ENCODE peak calls at places on chromosome 18, in nine cellular contexts. K is SK-N-SH, Y is fibroblast of the aortic adventitia, N is mesothelial cell of epicardium, T is T1000, D is D341Med, B is NCI-H187, J is epithelial cell of esophagus, G is kidney epithelial cell. W is an unnamed sample.

GRCh38 chr18:74496508-74497307 is 545 bp downstream of the CNDP2 start:
- DNase-seq in K (peak; percentile 79), Y (peak; percentile 52), N (no peak), T (peak; percentile 57), D (peak; percentile 82), B (peak; percentile 9), J (peak; percentile 29), G (no peak), W (peak; percentile 82)

GRCh38 chr18:23291456-23292205 is 156.3 kb downstream of the CABLES1 start:
- DNase-seq in K (no peak), Y (peak; percentile 91), N (no peak), T (no peak), D (no peak), B (no peak), J (peak; percentile 66), G (no peak), W (no peak)

GRCh38 chr18:21735452-21736015 is 5.1 kb upstream of the MIB1 start:
- DNase-seq in K (no peak), Y (peak; percentile 49), N (no peak), T (no peak), D (no peak), B (no peak), J (peak; percentile 84), G (no peak), W (no peak)

GRCh38 chr18:22171839-22172582 is 2.6 kb downstream of the GATA6 start:
- DNase-seq in K (no peak), Y (peak; percentile 62), N (no peak), T (no peak), D (peak; percentile 66), B (no peak), J (peak; percentile 13), G (no peak), W (no peak)

GRCh38 chr18:27797484-27797883 is 379.4 kb downstream of the CDH2 start:
- DNase-seq in K (no peak), Y (no peak), N (no peak), T (no peak), D (no peak), B (no peak), J (no peak), G (no peak), W (no peak)

GRCh38 chr18:9417081-9417841 is 58.1 kb upstream of the RALBP1 start:
- DNase-seq in K (no peak), Y (peak; percentile 77), N (peak; percentile 61), T (no peak), D (no peak), B (no peak), J (peak; percentile 27), G (peak; percentile 69), W (no peak)

GRCh38 chr18:63161032-63161727 is 158.4 kb downstream of the BCL2 start:
- DNase-seq in K (no peak), Y (no peak), N (no peak), T (no peak), D (no peak), B (no peak), J (no peak), G (no peak), W (no peak)

GRCh38 chr18:26863122-26863879 is 2.2 kb downstream of the AQP4 start:
- DNase-seq in K (peak; percentile 78), Y (no peak), N (peak; percentile 51), T (no peak), D (peak; percentile 87), B (no peak), J (peak; percentile 25), G (no peak), W (no peak)

GRCh38 chr18:12076424-12077140 is 17.1 kb upstream of the ANKRD62 start:
- DNase-seq in K (peak; percentile 90), Y (peak; percentile 14), N (no peak), T (no peak), D (peak; percentile 70), B (no peak), J (peak; percentile 20), G (no peak), W (no peak)

GRCh38 chr18:69257861-69258458 is 142.7 kb upstream of the DOK6 start:
- DNase-seq in K (no peak), Y (peak; percentile 85), N (no peak), T (no peak), D (no peak), B (no peak), J (peak; percentile 82), G (peak; percentile 29), W (no peak)

GRCh38 chr18:45637546-45638327 is 22.5 kb downstream of the SLC14A2 start:
- DNase-seq in K (no peak), Y (peak; percentile 37), N (no peak), T (no peak), D (no peak), B (no peak), J (no peak), G (no peak), W (no peak)

GRCh38 chr18:57881818-57882413 is 78.8 kb upstream of the ATP8B1 start:
- DNase-seq in K (peak; percentile 57), Y (peak; percentile 88), N (peak; percentile 69), T (peak; percentile 29), D (peak; percentile 85), B (peak; percentile 27), J (peak; percentile 85), G (peak; percentile 41), W (peak; percentile 76)

GRCh38 chr18:55856191-55856590 is 268.2 kb upstream of the TCF4 start:
- DNase-seq in K (no peak), Y (peak; percentile 94), N (peak; percentile 50), T (peak; percentile 40), D (no peak), B (no peak), J (peak; percentile 99), G (peak; percentile 94), W (no peak)

GRCh38 chr18:56319953-56320352 is 318.4 kb downstream of the TXNL1 start:
- DNase-seq in K (no peak), Y (no peak), N (no peak), T (no peak), D (no peak), B (no peak), J (no peak), G (no peak), W (no peak)

GRCh38 chr18:45974088-45974536 is 7.0 kb upstream of the EPG5 start:
- DNase-seq in K (peak; percentile 57), Y (peak; percentile 92), N (no peak), T (peak; percentile 22), D (peak; percentile 69), B (peak; percentile 26), J (peak; percentile 86), G (peak; percentile 39), W (peak; percentile 75)

GRCh38 chr18:47815486-47816270 is 114.8 kb downstream of the SMAD2 start:
- DNase-seq in K (no peak), Y (no peak), N (no peak), T (no peak), D (no peak), B (no peak), J (no peak), G (no peak), W (no peak)

GRCh38 chr18:40380657-40381441 is 1574.2 kb upstream of the PIK3C3 start:
- DNase-seq in K (peak; percentile 22), Y (no peak), N (no peak), T (no peak), D (peak; percentile 18), B (no peak), J (peak; percentile 62), G (peak; percentile 5), W (no peak)

GRCh38 chr18:79628416-79629248 is 51.0 kb upstream of the CTDP1 start:
- DNase-seq in K (no peak), Y (no peak), N (no peak), T (no peak), D (no peak), B (no peak), J (no peak), G (no peak), W (peak; percentile 44)

GRCh38 chr18:49168281-49168680 is 217.5 kb upstream of the SMAD7 start:
- DNase-seq in K (no peak), Y (peak; percentile 14), N (no peak), T (no peak), D (no peak), B (no peak), J (no peak), G (no peak), W (no peak)

GRCh38 chr18:9928646-9929259 is 14.9 kb downstream of the VAPA start:
- DNase-seq in K (no peak), Y (no peak), N (no peak), T (no peak), D (no peak), B (no peak), J (peak; percentile 82), G (no peak), W (no peak)

GRCh38 chr18:9907867-9908266 is 5.9 kb upstream of the VAPA start:
- DNase-seq in K (no peak), Y (no peak), N (no peak), T (no peak), D (no peak), B (no peak), J (no peak), G (no peak), W (no peak)

GRCh38 chr18:53941601-53942335 is 282.7 kb downstream of the MBD2 start:
- DNase-seq in K (no peak), Y (no peak), N (no peak), T (peak; percentile 17), D (no peak), B (no peak), J (peak; percentile 57), G (no peak), W (no peak)

GRCh38 chr18:59231877-59232276 is 11.9 kb downstream of the GRP start:
- DNase-seq in K (no peak), Y (no peak), N (no peak), T (no peak), D (no peak), B (no peak), J (no peak), G (no peak), W (no peak)

GRCh38 chr18:39178171-39178570 is 1612.6 kb upstream of the CELF4 start:
- DNase-seq in K (no peak), Y (no peak), N (no peak), T (no peak), D (no peak), B (no peak), J (no peak), G (no peak), W (no peak)

GRCh38 chr18:67217551-67218166 is 298.9 kb downstream of the DSEL start:
- DNase-seq in K (peak; percentile 58), Y (peak; percentile 90), N (peak; percentile 56), T (peak; percentile 2), D (peak; percentile 63), B (no peak), J (peak; percentile 77), G (peak; percentile 9), W (peak; percentile 67)

GRCh38 chr18:76115580-76115979 is 379.5 kb downstream of the ZNF516 start:
- DNase-seq in K (no peak), Y (no peak), N (no peak), T (no peak), D (no peak), B (no peak), J (no peak), G (no peak), W (no peak)

GRCh38 chr18:74546751-74547530 is 12.6 kb downstream of the CNDP1 start:
- DNase-seq in K (no peak), Y (peak; percentile 94), N (no peak), T (peak; percentile 10), D (no peak), B (no peak), J (peak; percentile 37), G (no peak), W (no peak)

GRCh38 chr18:68449292-68449691 is 265.6 kb downstream of the TMX3 start:
- DNase-seq in K (no peak), Y (peak; percentile 90), N (no peak), T (no peak), D (no peak), B (no peak), J (peak; percentile 24), G (no peak), W (no peak)

GRCh38 chr18:67242001-67242400 is 274.5 kb downstream of the DSEL start:
- DNase-seq in K (no peak), Y (no peak), N (no peak), T (no peak), D (no peak), B (no peak), J (peak; percentile 43), G (no peak), W (no peak)

GRCh38 chr18:3912705-3913104 is 462.7 kb downstream of the TGIF1 start:
- DNase-seq in K (no peak), Y (peak; percentile 42), N (no peak), T (no peak), D (no peak), B (no peak), J (no peak), G (no peak), W (no peak)

W was measured in sciatic nerve.